ENCODE peak calls at places on chromosomes 1 and 21, in ten cellular contexts. One of them, this sample, is unnamed.

GRCh38 chr1:65538013-65538578 is 117.6 kb downstream of the LEPR start:
- DNase-seq in SJCRH30: no peak
- DNase-seq in A549: no peak
- DNase-seq in epithelial cell of esophagus: no peak
- DNase-seq in MM.1S: no peak
- DNase-seq in GM12865: no peak
- DNase-seq in HepG2: no peak
- DNase-seq in small intestine: no peak
- DNase-seq in left ventricle myocardium inferior: no peak
- DNase-seq in GM06990: no peak
- DNase-seq in this sample: no peak

GRCh38 chr1:180842052-180842451 is 70.6 kb upstream of the KIAA1614 start:
- DNase-seq in SJCRH30: no peak
- DNase-seq in A549: no peak
- DNase-seq in epithelial cell of esophagus: no peak
- DNase-seq in MM.1S: no peak
- DNase-seq in GM12865: no peak
- DNase-seq in HepG2: no peak
- DNase-seq in small intestine: no peak
- DNase-seq in left ventricle myocardium inferior: no peak
- DNase-seq in GM06990: no peak
- DNase-seq in this sample: no peak

GRCh38 chr1:199173356-199173755 is 534.5 kb downstream of the PTPRC start:
- DNase-seq in SJCRH30: no peak
- DNase-seq in A549: no peak
- DNase-seq in epithelial cell of esophagus: peak; percentile 50
- DNase-seq in MM.1S: peak; percentile 71
- DNase-seq in GM12865: peak; percentile 92
- DNase-seq in HepG2: no peak
- DNase-seq in small intestine: peak; percentile 25
- DNase-seq in left ventricle myocardium inferior: no peak
- DNase-seq in GM06990: peak; percentile 79
- DNase-seq in this sample: peak; percentile 100

GRCh38 chr1:35894183-35894582 is 11.2 kb downstream of the AGO1 start:
- DNase-seq in SJCRH30: no peak
- DNase-seq in A549: peak; percentile 46
- DNase-seq in epithelial cell of esophagus: peak; percentile 15
- DNase-seq in MM.1S: no peak
- DNase-seq in GM12865: peak; percentile 71
- DNase-seq in HepG2: no peak
- DNase-seq in small intestine: no peak
- DNase-seq in left ventricle myocardium inferior: no peak
- DNase-seq in GM06990: peak; percentile 39
- DNase-seq in this sample: no peak

GRCh38 chr1:163054056-163054706 is 15.0 kb upstream of the RGS4 start:
- DNase-seq in SJCRH30: peak; percentile 88
- DNase-seq in A549: no peak
- DNase-seq in epithelial cell of esophagus: no peak
- DNase-seq in MM.1S: no peak
- DNase-seq in GM12865: no peak
- DNase-seq in HepG2: no peak
- DNase-seq in small intestine: no peak
- DNase-seq in left ventricle myocardium inferior: no peak
- DNase-seq in GM06990: no peak
- DNase-seq in this sample: no peak

GRCh38 chr1:184190626-184191025 is 139.1 kb downstream of the TSEN15 start:
- DNase-seq in SJCRH30: no peak
- DNase-seq in A549: no peak
- DNase-seq in epithelial cell of esophagus: no peak
- DNase-seq in MM.1S: no peak
- DNase-seq in GM12865: no peak
- DNase-seq in HepG2: no peak
- DNase-seq in small intestine: no peak
- DNase-seq in left ventricle myocardium inferior: no peak
- DNase-seq in GM06990: no peak
- DNase-seq in this sample: no peak

GRCh38 chr1:61922950-61923480 is 180.7 kb downstream of the PATJ start:
- DNase-seq in SJCRH30: no peak
- DNase-seq in A549: no peak
- DNase-seq in epithelial cell of esophagus: no peak
- DNase-seq in MM.1S: no peak
- DNase-seq in GM12865: no peak
- DNase-seq in HepG2: no peak
- DNase-seq in small intestine: no peak
- DNase-seq in left ventricle myocardium inferior: no peak
- DNase-seq in GM06990: no peak
- DNase-seq in this sample: no peak

GRCh38 chr1:154975409-154976205 is 1.1 kb downstream of the CKS1B start:
- DNase-seq in SJCRH30: peak; percentile 28
- DNase-seq in A549: peak; percentile 47
- DNase-seq in epithelial cell of esophagus: peak; percentile 43
- DNase-seq in MM.1S: peak; percentile 92
- DNase-seq in GM12865: peak; percentile 82
- DNase-seq in HepG2: no peak
- DNase-seq in small intestine: peak; percentile 74
- DNase-seq in left ventricle myocardium inferior: peak; percentile 51
- DNase-seq in GM06990: peak; percentile 77
- DNase-seq in this sample: no peak

GRCh38 chr1:183043872-183044859 is 20.9 kb downstream of the LAMC1 start:
- DNase-seq in SJCRH30: no peak
- DNase-seq in A549: peak; percentile 55
- DNase-seq in epithelial cell of esophagus: peak; percentile 42
- DNase-seq in MM.1S: no peak
- DNase-seq in GM12865: no peak
- DNase-seq in HepG2: peak; percentile 33
- DNase-seq in small intestine: no peak
- DNase-seq in left ventricle myocardium inferior: no peak
- DNase-seq in GM06990: no peak
- DNase-seq in this sample: no peak

GRCh38 chr1:160095382-160096105 is 2.9 kb downstream of the IGSF8 start:
- DNase-seq in SJCRH30: no peak
- DNase-seq in A549: no peak
- DNase-seq in epithelial cell of esophagus: no peak
- DNase-seq in MM.1S: no peak
- DNase-seq in GM12865: no peak
- DNase-seq in HepG2: no peak
- DNase-seq in small intestine: peak; percentile 37
- DNase-seq in left ventricle myocardium inferior: no peak
- DNase-seq in GM06990: no peak
- DNase-seq in this sample: no peak

GRCh38 chr1:44059956-44060355 is 28.7 kb upstream of the SLC6A9 start:
- DNase-seq in SJCRH30: peak; percentile 63
- DNase-seq in A549: no peak
- DNase-seq in epithelial cell of esophagus: no peak
- DNase-seq in MM.1S: no peak
- DNase-seq in GM12865: no peak
- DNase-seq in HepG2: no peak
- DNase-seq in small intestine: peak; percentile 39
- DNase-seq in left ventricle myocardium inferior: no peak
- DNase-seq in GM06990: no peak
- DNase-seq in this sample: no peak

GRCh38 chr1:68231627-68232303 is 558 bp downstream of the WLS start:
- DNase-seq in SJCRH30: peak; percentile 71
- DNase-seq in A549: peak; percentile 17
- DNase-seq in epithelial cell of esophagus: peak; percentile 63
- DNase-seq in MM.1S: peak; percentile 16
- DNase-seq in GM12865: no peak
- DNase-seq in HepG2: no peak
- DNase-seq in small intestine: peak; percentile 50
- DNase-seq in left ventricle myocardium inferior: peak; percentile 65
- DNase-seq in GM06990: no peak
- DNase-seq in this sample: no peak

GRCh38 chr1:168498159-168498609 is 45.6 kb downstream of the XCL2 start:
- DNase-seq in SJCRH30: peak; percentile 59
- DNase-seq in A549: no peak
- DNase-seq in epithelial cell of esophagus: no peak
- DNase-seq in MM.1S: no peak
- DNase-seq in GM12865: no peak
- DNase-seq in HepG2: no peak
- DNase-seq in small intestine: no peak
- DNase-seq in left ventricle myocardium inferior: no peak
- DNase-seq in GM06990: no peak
- DNase-seq in this sample: no peak

GRCh38 chr1:168717906-168718891 is 10.8 kb downstream of the DPT start:
- DNase-seq in SJCRH30: no peak
- DNase-seq in A549: no peak
- DNase-seq in epithelial cell of esophagus: no peak
- DNase-seq in MM.1S: no peak
- DNase-seq in GM12865: no peak
- DNase-seq in HepG2: no peak
- DNase-seq in small intestine: no peak
- DNase-seq in left ventricle myocardium inferior: peak; percentile 50
- DNase-seq in GM06990: no peak
- DNase-seq in this sample: no peak

GRCh38 chr1:192489748-192490147 is 85.8 kb upstream of the RGS1 start:
- DNase-seq in SJCRH30: peak; percentile 61
- DNase-seq in A549: peak; percentile 72
- DNase-seq in epithelial cell of esophagus: peak; percentile 95
- DNase-seq in MM.1S: peak; percentile 83
- DNase-seq in GM12865: peak; percentile 19
- DNase-seq in HepG2: no peak
- DNase-seq in small intestine: no peak
- DNase-seq in left ventricle myocardium inferior: peak; percentile 43
- DNase-seq in GM06990: no peak
- DNase-seq in this sample: no peak

GRCh38 chr1:55943721-55944435 is 635.5 kb downstream of the PLPP3 start:
- DNase-seq in SJCRH30: no peak
- DNase-seq in A549: no peak
- DNase-seq in epithelial cell of esophagus: no peak
- DNase-seq in MM.1S: no peak
- DNase-seq in GM12865: no peak
- DNase-seq in HepG2: no peak
- DNase-seq in small intestine: no peak
- DNase-seq in left ventricle myocardium inferior: no peak
- DNase-seq in GM06990: no peak
- DNase-seq in this sample: no peak

GRCh38 chr1:55937840-55938375 is 641.5 kb downstream of the PLPP3 start:
- DNase-seq in SJCRH30: no peak
- DNase-seq in A549: no peak
- DNase-seq in epithelial cell of esophagus: no peak
- DNase-seq in MM.1S: no peak
- DNase-seq in GM12865: no peak
- DNase-seq in HepG2: no peak
- DNase-seq in small intestine: no peak
- DNase-seq in left ventricle myocardium inferior: no peak
- DNase-seq in GM06990: no peak
- DNase-seq in this sample: no peak

GRCh38 chr1:55943012-55943411 is 636.4 kb downstream of the PLPP3 start:
- DNase-seq in SJCRH30: no peak
- DNase-seq in A549: no peak
- DNase-seq in epithelial cell of esophagus: no peak
- DNase-seq in MM.1S: no peak
- DNase-seq in GM12865: no peak
- DNase-seq in HepG2: no peak
- DNase-seq in small intestine: no peak
- DNase-seq in left ventricle myocardium inferior: no peak
- DNase-seq in GM06990: no peak
- DNase-seq in this sample: no peak

GRCh38 chr1:55938376-55938850 is 641.0 kb downstream of the PLPP3 start:
- DNase-seq in SJCRH30: no peak
- DNase-seq in A549: no peak
- DNase-seq in epithelial cell of esophagus: no peak
- DNase-seq in MM.1S: no peak
- DNase-seq in GM12865: no peak
- DNase-seq in HepG2: no peak
- DNase-seq in small intestine: no peak
- DNase-seq in left ventricle myocardium inferior: peak; percentile 36
- DNase-seq in GM06990: no peak
- DNase-seq in this sample: no peak

GRCh38 chr1:55938861-55939260 is 640.5 kb downstream of the PLPP3 start:
- DNase-seq in SJCRH30: no peak
- DNase-seq in A549: no peak
- DNase-seq in epithelial cell of esophagus: no peak
- DNase-seq in MM.1S: no peak
- DNase-seq in GM12865: no peak
- DNase-seq in HepG2: no peak
- DNase-seq in small intestine: no peak
- DNase-seq in left ventricle myocardium inferior: no peak
- DNase-seq in GM06990: no peak
- DNase-seq in this sample: no peak
- H3K4me3 ChIP-seq in SJCRH30: no peak overlapping the region
- H3K4me3 ChIP-seq in A549: no peak overlapping the region
- H3K4me3 ChIP-seq in epithelial cell of esophagus: no peak overlapping the region
- H3K4me3 ChIP-seq in MM.1S: no peak overlapping the region
- H3K4me3 ChIP-seq in GM12865: no peak overlapping the region
- H3K4me3 ChIP-seq in HepG2: no peak overlapping the region
- H3K4me3 ChIP-seq in small intestine: no peak overlapping the region
- H3K4me3 ChIP-seq in left ventricle myocardium inferior: no peak overlapping the region
- H3K4me3 ChIP-seq in GM06990: no peak overlapping the region
- H3K4me3 ChIP-seq in this sample: no peak overlapping the region

GRCh38 chr21:44722701-44723100 is 11.3 kb upstream of the TSPEAR start:
- DNase-seq in SJCRH30: no peak
- DNase-seq in A549: no peak
- DNase-seq in epithelial cell of esophagus: no peak
- DNase-seq in MM.1S: no peak
- DNase-seq in GM12865: no peak
- DNase-seq in HepG2: no peak
- DNase-seq in small intestine: no peak
- DNase-seq in left ventricle myocardium inferior: no peak
- DNase-seq in GM06990: no peak
- DNase-seq in this sample: no peak
- H3K4me3 ChIP-seq in SJCRH30: no peak overlapping the region
- H3K4me3 ChIP-seq in A549: no peak overlapping the region
- H3K4me3 ChIP-seq in epithelial cell of esophagus: no peak overlapping the region
- H3K4me3 ChIP-seq in MM.1S: no peak overlapping the region
- H3K4me3 ChIP-seq in GM12865: no peak overlapping the region
- H3K4me3 ChIP-seq in HepG2: no peak overlapping the region
- H3K4me3 ChIP-seq in small intestine: no peak overlapping the region
- H3K4me3 ChIP-seq in left ventricle myocardium inferior: no peak overlapping the region
- H3K4me3 ChIP-seq in GM06990: no peak overlapping the region
- H3K4me3 ChIP-seq in this sample: no peak overlapping the region

GRCh38 chr21:32562426-32562825 is 22.9 kb downstream of the TCP10L start:
- DNase-seq in SJCRH30: peak; percentile 39
- DNase-seq in A549: no peak
- DNase-seq in epithelial cell of esophagus: peak; percentile 67
- DNase-seq in MM.1S: peak; percentile 15
- DNase-seq in GM12865: no peak
- DNase-seq in HepG2: no peak
- DNase-seq in small intestine: peak; percentile 10
- DNase-seq in left ventricle myocardium inferior: no peak
- DNase-seq in GM06990: no peak
- DNase-seq in this sample: no peak
- H3K4me3 ChIP-seq in SJCRH30: no peak overlapping the region
- H3K4me3 ChIP-seq in A549: no peak overlapping the region
- H3K4me3 ChIP-seq in epithelial cell of esophagus: no peak overlapping the region
- H3K4me3 ChIP-seq in MM.1S: no peak overlapping the region
- H3K4me3 ChIP-seq in GM12865: no peak overlapping the region
- H3K4me3 ChIP-seq in HepG2: no peak overlapping the region
- H3K4me3 ChIP-seq in small intestine: no peak overlapping the region
- H3K4me3 ChIP-seq in left ventricle myocardium inferior: no peak overlapping the region
- H3K4me3 ChIP-seq in GM06990: no peak overlapping the region
- H3K4me3 ChIP-seq in this sample: no peak overlapping the region

DNA sequence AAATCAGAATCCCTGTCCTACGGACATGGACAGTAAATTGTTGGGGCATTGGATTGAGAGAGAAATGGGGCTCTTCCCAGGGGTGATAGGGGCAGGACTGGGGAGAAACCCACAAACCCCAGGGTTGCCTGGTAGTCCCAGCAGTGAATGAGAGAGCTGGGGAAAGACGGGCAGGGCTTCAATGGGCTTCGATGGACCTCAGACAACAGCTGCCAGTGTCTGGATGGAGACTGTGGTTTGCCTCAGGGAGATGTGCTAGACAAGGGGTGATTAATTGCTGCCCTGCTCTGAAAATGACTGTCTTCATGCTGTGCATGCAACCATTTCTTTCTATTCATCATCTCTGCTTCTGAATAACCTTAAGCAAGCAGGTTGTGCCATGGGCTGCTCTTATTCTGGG is 7.4 kb downstream of the GPR25 start:
- DNase-seq in SJCRH30: peak; percentile 83
- DNase-seq in A549: no peak
- DNase-seq in epithelial cell of esophagus: peak; percentile 76
- DNase-seq in MM.1S: no peak
- DNase-seq in GM12865: peak; percentile 78
- DNase-seq in HepG2: no peak
- DNase-seq in small intestine: no peak
- DNase-seq in left ventricle myocardium inferior: no peak
- DNase-seq in GM06990: peak; percentile 63
- DNase-seq in this sample: no peak
- H3K4me3 ChIP-seq in SJCRH30: no peak overlapping the region
- H3K4me3 ChIP-seq in A549: no peak overlapping the region
- H3K4me3 ChIP-seq in epithelial cell of esophagus: no peak overlapping the region
- H3K4me3 ChIP-seq in MM.1S: no peak overlapping the region
- H3K4me3 ChIP-seq in GM12865: no peak overlapping the region
- H3K4me3 ChIP-seq in HepG2: no peak overlapping the region
- H3K4me3 ChIP-seq in small intestine: no peak overlapping the region
- H3K4me3 ChIP-seq in left ventricle myocardium inferior: no peak overlapping the region
- H3K4me3 ChIP-seq in GM06990: no peak overlapping the region
- H3K4me3 ChIP-seq in this sample: no peak overlapping the region